ENCODE peak calls at places on chromosomes 6 and 20, in five cellular contexts. T, C, K, R and P are unnamed samples.

GRCh38 chr6:17289491-17290106 is 8.4 kb downstream of the RBM24 start:
- DNase-seq in T (no peak), C (peak; percentile 50), K (no peak), R (no peak), P (no peak)

GRCh38 chr6:52995913-52996685 is 1.0 kb upstream of the GSTA4 start:
- DNase-seq in T (peak; percentile 87), C (peak; percentile 18), K (peak; percentile 76), R (peak; percentile 64), P (peak; percentile 91)

GRCh38 chr6:32183483-32184083 is 470 bp downstream of the AGER start:
- DNase-seq in T (no peak), C (no peak), K (no peak), R (no peak), P (no peak)

GRCh38 chr6:109073344-109074235 is 21.1 kb downstream of the SESN1 start:
- DNase-seq in T (peak; percentile 49), C (peak; percentile 64), K (peak; percentile 56), R (peak; percentile 77), P (peak; percentile 87)

GRCh38 chr20:50291428-50292323 is 101.0 kb downstream of the CEBPB start:
- DNase-seq in T (no peak), C (no peak), K (no peak), R (no peak), P (no peak)

GRCh38 chr6:104540743-104541142 is 319.0 kb downstream of the HACE1 start:
- DNase-seq in T (no peak), C (peak; percentile 72), K (no peak), R (no peak), P (peak; percentile 92)

GRCh38 chr6:25641940-25642666 is 9.9 kb upstream of the SCGN start:
- DNase-seq in T (no peak), C (no peak), K (no peak), R (no peak), P (no peak)

GRCh38 chr6:40788661-40789111 is 201.5 kb upstream of the LRFN2 start:
- DNase-seq in T (no peak), C (no peak), K (no peak), R (no peak), P (no peak)

GRCh38 chr6:70547313-70547712 is 19.4 kb upstream of the SDHAF4 start:
- DNase-seq in T (peak; percentile 20), C (no peak), K (no peak), R (no peak), P (peak; percentile 55)

GRCh38 chr6:2164481-2164880 is 80.9 kb downstream of the GMDS start:
- DNase-seq in T (no peak), C (no peak), K (no peak), R (no peak), P (no peak)